ENCODE peak calls at places on chromosome 15, in four cellular contexts. F is foreskin keratinocyte, J is foreskin fibroblast, V is neural progenitor cell. O is an unnamed sample.

GRCh38 chr15:29129903-29130302 is 139.7 kb downstream of the NSMCE3 start:
- DNase-seq in F (no peak), V (no peak), J (no peak), O (no peak)

GRCh38 chr15:66580643-66581042 is 14.8 kb upstream of the LCTL start:
- DNase-seq in V (no peak), F (no peak), J (peak; percentile 25), O (no peak)

GRCh38 chr15:29968099-29968892 is 114.5 kb upstream of the GOLGA8J start:
- DNase-seq in J (no peak), F (no peak), V (peak; percentile 68), O (no peak)

GRCh38 chr15:29924750-29925149 is 102.5 kb upstream of the TJP1 start:
- DNase-seq in V (peak; percentile 88), F (peak; percentile 70), J (peak; percentile 63), O (no peak)

GRCh38 chr15:57440799-57441198 is 64.5 kb downstream of the CGNL1 start:
- DNase-seq in V (no peak), F (peak; percentile 39), J (no peak), O (no peak)

GRCh38 chr15:70541511-70541910 is 221.8 kb downstream of the UACA start:
- DNase-seq in F (no peak), J (no peak), V (no peak), O (no peak)

GRCh38 chr15:34691024-34691423 is 63.8 kb downstream of the GJD2 start:
- DNase-seq in F (peak; percentile 73), J (peak; percentile 18), V (no peak), O (no peak)

GRCh38 chr15:52567886-52568568 is 803 bp downstream of the ARPP19 start:
- DNase-seq in V (no peak), J (no peak), F (peak; percentile 35), O (no peak)

GRCh38 chr15:66733976-66734375 is 31.9 kb downstream of the SMAD6 start:
- DNase-seq in F (no peak), V (no peak), J (no peak), O (no peak)

GRCh38 chr15:67943961-67944674 is 104.3 kb upstream of the RNU6-1 start:
- DNase-seq in F (no peak), J (no peak), V (no peak), O (no peak)

GRCh38 chr15:95887666-95888480 is 442.6 kb upstream of the NR2F2 start:
- DNase-seq in F (peak; percentile 46), V (no peak), J (no peak), O (no peak)

GRCh38 chr15:84826369-84826823 is 9.2 kb downstream of the ALPK3 start:
- DNase-seq in F (no peak), V (peak; percentile 63), J (no peak), O (no peak)

GRCh38 chr15:80533934-80534333 is 129.8 kb downstream of the ARNT2 start:
- DNase-seq in J (no peak), V (no peak), F (no peak), O (no peak)

GRCh38 chr15:83784975-83785374 is 131.1 kb downstream of the ADAMTSL3 start:
- DNase-seq in F (peak; percentile 70), J (peak; percentile 12), V (no peak), O (no peak)

GRCh38 chr15:71532994-71533393 is 277.4 kb upstream of the NR2E3 start:
- DNase-seq in J (peak; percentile 16), V (peak; percentile 47), F (no peak), O (peak; percentile 10)

GRCh38 chr15:95439812-95440380 is 890.6 kb upstream of the NR2F2 start:
- DNase-seq in F (no peak), V (peak; percentile 12), J (no peak), O (no peak)

GRCh38 chr15:78315686-78316085 is 16.3 kb upstream of the SKIC8 start:
- DNase-seq in V (peak; percentile 83), F (no peak), J (no peak), O (no peak)

GRCh38 chr15:100688549-100689120 is 86.2 kb downstream of the ASB7 start:
- DNase-seq in V (no peak), J (no peak), F (no peak), O (no peak)

GRCh38 chr15:26015516-26015915 is 152.4 kb upstream of the ATP10A start:
- DNase-seq in V (no peak), J (no peak), F (no peak), O (no peak)

GRCh38 chr15:30990036-30990435 is 1.4 kb downstream of the MTMR10 start:
- DNase-seq in V (no peak), F (no peak), J (no peak), O (no peak)

GRCh38 chr15:27866505-27867165 is 232.5 kb downstream of the OCA2 start:
- DNase-seq in J (no peak), F (no peak), V (no peak), O (no peak)

GRCh38 chr15:31396881-31397560 is 70.4 kb downstream of the KLF13 start:
- DNase-seq in F (peak; percentile 78), J (peak; percentile 79), V (peak; percentile 92), O (peak; percentile 18)

GRCh38 chr15:78065973-78066946 is 11.3 kb downstream of the TBC1D2B start:
- DNase-seq in J (no peak), V (no peak), F (no peak), O (no peak)

GRCh38 chr15:58980351-58980939 is 7.0 kb upstream of the RNF111 start:
- DNase-seq in V (peak; percentile 14), F (no peak), J (no peak), O (no peak)
- TF ChIP-seq CTCF in V (peak; percentile 64), F (peak; percentile 74), J (peak; percentile 20), O (peak; percentile 62)

GRCh38 chr15:69210574-69210973 is 50.1 kb downstream of the GLCE start:
- DNase-seq in J (no peak), F (no peak), V (no peak), O (no peak)

GRCh38 chr15:69217381-69217780 is 56.9 kb downstream of the GLCE start:
- DNase-seq in J (no peak), V (no peak), F (no peak), O (no peak)

GRCh38 chr15:69215636-69216035 is 55.2 kb downstream of the GLCE start:
- DNase-seq in J (no peak), V (no peak), F (no peak), O (no peak)

GRCh38 chr15:69209661-69210060 is 49.2 kb downstream of the GLCE start:
- DNase-seq in J (no peak), V (peak; percentile 1), F (no peak), O (no peak)

DNA sequence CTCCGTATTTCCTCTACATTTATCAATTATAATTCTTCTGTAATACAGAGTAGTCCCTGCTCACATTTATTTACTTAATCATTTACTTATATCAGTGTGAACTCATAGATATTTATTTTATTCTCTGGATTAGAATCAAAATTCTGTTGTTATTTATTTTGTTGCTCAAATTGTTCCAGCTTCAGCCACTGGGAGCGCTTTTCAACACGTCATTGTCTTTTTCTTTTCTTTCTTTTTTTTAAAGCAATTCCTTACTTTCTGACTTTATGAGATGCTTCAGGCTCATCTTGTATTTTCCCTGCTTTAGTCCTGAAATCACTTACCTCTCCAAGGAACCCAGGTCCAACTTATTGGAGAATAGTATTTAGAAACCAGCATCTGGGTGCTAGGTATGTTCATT is 53.4 kb downstream of the GLCE start:
- DNase-seq in F (no peak), J (no peak), V (no peak), O (no peak)
- TF ChIP-seq CTCF in F (peak; percentile 30), J (no peak), V (peak; percentile 33), O (peak; percentile 33)

GRCh38 chr15:75030424-75030823 is 7.0 kb downstream of the PPCDC start:
- DNase-seq in J (no peak), V (no peak), F (no peak), O (no peak)
- TF ChIP-seq CTCF in J (no peak), V (no peak), F (no peak), O (no peak)

DNA sequence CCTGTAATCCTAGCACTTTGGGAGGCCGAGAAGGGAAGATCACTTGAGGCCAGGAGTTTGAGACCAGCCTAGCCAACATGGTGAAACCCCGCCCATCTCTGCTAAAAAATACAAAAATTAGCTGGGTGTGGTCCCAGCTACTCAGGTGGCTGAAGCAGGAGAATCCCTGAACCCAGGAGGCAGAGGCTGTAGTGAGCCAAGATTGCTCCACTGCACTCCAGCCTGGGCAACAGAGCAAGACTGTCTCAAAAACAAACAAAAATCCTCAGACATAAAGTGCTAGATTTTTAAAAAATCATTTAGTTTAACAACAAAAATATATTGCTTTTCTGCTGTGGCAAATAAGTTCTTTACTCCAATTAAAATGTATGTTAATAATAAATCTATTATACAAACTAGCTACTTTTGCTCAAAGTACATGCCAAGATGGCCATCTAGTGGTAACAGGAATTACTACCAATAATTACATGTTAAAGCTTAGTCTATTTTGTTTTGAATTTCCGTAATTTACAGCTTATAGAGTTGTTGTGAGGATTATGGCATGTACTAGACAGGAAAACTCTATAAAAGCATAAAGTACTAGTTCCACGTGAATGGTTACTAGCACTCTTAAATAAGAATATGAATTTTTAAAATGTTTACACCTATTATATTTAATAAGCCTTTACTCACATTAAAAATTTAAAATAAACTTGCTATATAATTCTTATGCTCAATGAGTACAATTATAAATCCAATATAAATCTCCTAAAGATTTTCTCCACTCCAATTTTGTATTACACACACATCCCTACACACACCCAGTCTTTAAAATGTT is 39.0 kb downstream of the GABPB1 start:
- DNase-seq in J (peak; percentile 21), F (peak; percentile 10), V (peak; percentile 54), O (peak; percentile 12)
- TF ChIP-seq CTCF in J (peak; percentile 37), F (peak; percentile 81), V (peak; percentile 85), O (peak; percentile 68)

GRCh38 chr15:89528757-89529352 is 32.5 kb upstream of the RHCG start:
- DNase-seq in V (no peak), F (no peak), J (no peak), O (no peak)

GRCh38 chr15:89533861-89534544 is 37.6 kb upstream of the RHCG start:
- DNase-seq in F (no peak), J (no peak), V (no peak), O (no peak)

GRCh38 chr15:89526601-89527441 is 30.4 kb upstream of the RHCG start:
- DNase-seq in J (no peak), F (no peak), V (no peak), O (no peak)

GRCh38 chr15:89526181-89526580 is 29.8 kb upstream of the RHCG start:
- DNase-seq in F (no peak), J (no peak), V (no peak), O (no peak)

GRCh38 chr15:89531796-89532537 is 35.6 kb upstream of the RHCG start:
- DNase-seq in V (no peak), F (peak; percentile 37), J (peak; percentile 38), O (no peak)
- TF ChIP-seq CTCF in V (no peak), F (peak; percentile 55), J (no peak), O (no peak)

GRCh38 chr15:93019091-93019490 is 69.9 kb downstream of the RGMA start:
- DNase-seq in F (no peak), J (no peak), V (no peak), O (no peak)

GRCh38 chr15:93020976-93021772 is 67.8 kb downstream of the RGMA start:
- DNase-seq in V (no peak), J (no peak), F (no peak), O (no peak)

GRCh38 chr15:93019971-93020370 is 69.0 kb downstream of the RGMA start:
- DNase-seq in F (no peak), J (no peak), V (no peak), O (no peak)

GRCh38 chr15:93017521-93017920 is 71.5 kb downstream of the RGMA start:
- DNase-seq in V (no peak), J (no peak), F (no peak), O (no peak)

GRCh38 chr15:93018574-93018973 is 70.4 kb downstream of the RGMA start:
- DNase-seq in V (peak; percentile 32), J (no peak), F (no peak), O (no peak)
- TF ChIP-seq CTCF in V (peak; percentile 34), J (no peak), F (peak; percentile 37), O (peak; percentile 56)